ENCODE peak calls at places on chromosomes 4 and X, in four cellular contexts. O, L, K and J are unnamed samples.

GRCh38 chr4:142706381-142706780 is 139.7 kb downstream of the INPP4B start:
- DNase-seq in O (no peak), L (no peak), K (no peak), J (no peak)

GRCh38 chrX:149853925-149854324 is 27.1 kb upstream of the MAGEA8 start:
- DNase-seq in K (no peak), L (peak), O (no peak), J (no peak)

GRCh38 chr4:169332595-169332994 is 61.8 kb upstream of the SH3RF1 start:
- DNase-seq in K (no peak), L (no peak), O (no peak), J (no peak)

GRCh38 chrX:24426340-24426913 is 38.7 kb upstream of the PDK3 start:
- DNase-seq in L (peak), K (peak), O (no peak), J (no peak)

GRCh38 chrX:109890910-109891502 is 111.9 kb upstream of the TMEM164 start:
- DNase-seq in O (peak), K (peak), L (peak), J (peak)

GRCh38 chr4:1515156-1515555 is 108.9 kb upstream of the NKX1-1 start:
- DNase-seq in K (no peak), L (no peak), O (no peak), J (no peak)

GRCh38 chrX:41737065-41737464 is 13.1 kb downstream of the GPR82 start:
- DNase-seq in O (no peak), K (no peak), L (peak), J (no peak)

GRCh38 chrX:19904778-19905367 is 17.5 kb upstream of the SH3KBP1 start:
- DNase-seq in L (peak), O (no peak), K (peak), J (no peak)

GRCh38 chr4:105765690-105766407 is 57.3 kb downstream of the GSTCD start:
- DNase-seq in K (peak), L (peak), O (no peak), J (no peak)

GRCh38 chrX:45697591-45697990 is 496.9 kb upstream of the DIPK2B start:
- DNase-seq in L (no peak), K (peak), O (no peak), J (no peak)

GRCh38 chrX:102765217-102765616 is 44.7 kb downstream of the GPRASP3 start:
- DNase-seq in L (no peak), O (no peak), K (peak), J (no peak)

GRCh38 chr4:122836941-122837340 is 10.3 kb downstream of the FGF2 start:
- DNase-seq in O (no peak), L (no peak), K (peak), J (no peak)

GRCh38 chr4:10182446-10183424 is 66.1 kb upstream of the WDR1 start:
- DNase-seq in L (peak), O (no peak), K (no peak), J (no peak)

GRCh38 chrX:108307408-108308085 is 130.7 kb downstream of the COL4A6 start:
- DNase-seq in L (no peak), O (no peak), K (peak), J (no peak)

GRCh38 chrX:108303682-108304081 is 134.5 kb downstream of the COL4A6 start:
- DNase-seq in L (no peak), K (no peak), O (no peak), J (no peak)

GRCh38 chrX:108299704-108300103 is 138.5 kb downstream of the COL4A6 start:
- DNase-seq in K (no peak), L (no peak), O (no peak), J (no peak)

GRCh38 chrX:108306086-108306485 is 132.1 kb downstream of the COL4A6 start:
- DNase-seq in K (no peak), O (no peak), L (no peak), J (no peak)

DNA sequence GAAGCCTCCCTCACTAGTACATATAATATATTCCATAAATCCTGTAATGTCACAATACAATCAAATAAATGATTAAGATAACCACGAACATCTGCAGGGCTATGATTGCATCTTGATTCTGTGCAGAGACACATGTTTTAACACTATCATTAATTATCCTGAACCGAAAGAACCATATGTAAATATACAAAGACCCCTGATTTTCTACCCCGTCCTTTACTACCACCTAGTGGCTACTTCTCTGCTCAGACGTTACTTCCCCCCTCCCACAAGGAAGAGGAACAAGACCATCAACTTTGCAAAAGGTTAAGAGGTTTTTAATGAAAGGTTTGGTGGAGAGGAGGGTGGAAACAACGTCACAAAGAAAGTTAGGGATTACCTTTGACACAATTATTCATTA is 134.0 kb downstream of the COL4A6 start:
- DNase-seq in K (peak), L (peak), O (no peak), J (no peak)
- TF ChIP-seq CTCF in K (peak), L (peak), O (no peak), J (peak)

GRCh38 chr4:40627540-40627939 is 2.1 kb downstream of the RBM47 start:
- DNase-seq in K (no peak), L (no peak), O (no peak), J (no peak)

GRCh38 chr4:40628888-40629287 is 776 bp downstream of the RBM47 start:
- DNase-seq in O (no peak), L (no peak), K (no peak), J (no peak)

GRCh38 chr4:40626183-40626990 is 3.3 kb downstream of the RBM47 start:
- DNase-seq in K (peak), L (no peak), O (no peak), J (no peak)

GRCh38 chr4:40630335-40631021 is 814 bp upstream of the RBM47 start:
- DNase-seq in L (no peak), O (no peak), K (no peak), J (no peak)

GRCh38 chr4:40629401-40630334 is at the start of gene RBM47:
- DNase-seq in L (peak), K (peak), O (peak), J (peak)
- TF ChIP-seq CTCF in L (no peak), K (peak), O (no peak), J (peak)

DNA sequence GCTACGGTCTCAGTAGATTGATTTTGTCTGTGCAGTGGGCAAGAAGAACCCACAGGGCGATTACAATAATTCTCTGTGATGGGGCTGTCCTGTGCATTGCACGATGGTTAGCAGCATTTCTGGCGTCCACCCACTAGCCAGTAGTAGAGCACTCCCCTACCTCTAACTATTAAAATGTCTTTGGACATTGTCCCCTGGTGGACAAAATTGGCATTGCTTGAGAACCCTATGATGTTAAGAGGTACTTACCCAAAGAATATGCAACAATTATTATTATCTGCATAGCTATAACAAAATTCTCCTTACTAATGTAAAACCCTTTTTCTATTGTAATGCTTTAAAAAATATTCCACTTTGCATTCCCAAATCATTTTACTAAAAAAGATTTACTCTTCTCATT is 109.5 kb upstream of the VCX3A start:
- DNase-seq in L (peak), K (no peak), O (no peak), J (no peak)
- TF ChIP-seq CTCF in L (peak), K (no peak), O (no peak), J (peak)

GRCh38 chr4:6331018-6331417 is 61.4 kb downstream of the WFS1 start:
- DNase-seq in L (peak), K (peak), O (no peak), J (no peak)
- TF ChIP-seq CTCF in L (peak), K (peak), O (peak), J (peak)